ENCODE peak calls at places on chromosomes 6 and 20, in four cellular contexts. H is fibroblast of lung, Z is NCI-H524, L is tibial artery. I is an unnamed sample.

GRCh38 chr6:7424967-7425807 is 35.6 kb downstream of the RIOK1 start:
- DNase-seq in H (peak), Z (no peak), L (no peak), I (no peak)

GRCh38 chr6:37083243-37084138 is 78.0 kb downstream of the FGD2 start:
- DNase-seq in H (peak), Z (no peak), L (peak), I (no peak)

GRCh38 chr6:30844118-30844535 is 40.2 kb upstream of the DDR1 start:
- DNase-seq in Z (no peak), L (no peak), H (peak), I (no peak)

GRCh38 chr6:158422629-158423238 is 110.5 kb downstream of the TULP4 start:
- DNase-seq in Z (no peak), L (no peak), H (peak), I (no peak)

GRCh38 chr6:27795697-27796494 is 116.3 kb downstream of the OR2B2 start:
- DNase-seq in L (no peak), H (peak), Z (peak), I (no peak)

GRCh38 chr20:58374027-58374850 is 14.8 kb upstream of the VAPB start:
- DNase-seq in H (no peak), Z (no peak), L (no peak), I (no peak)

GRCh38 chr20:4161447-4162251 is 146.3 kb upstream of the RNF24 start:
- DNase-seq in Z (no peak), L (no peak), H (peak), I (no peak)

GRCh38 chr20:38680492-38681118 is 43.7 kb upstream of the SLC32A1 start:
- DNase-seq in Z (no peak), H (peak), L (no peak), I (no peak)